ENCODE peak calls at places on chromosomes 7 and 10, in five cellular contexts. One of them, this sample, is unnamed.

GRCh38 chr7:155683098-155683497 is 38.6 kb downstream of the RBM33 start:
- DNase-seq in RWPE2: no peak
- DNase-seq in heart left ventricle: no peak
- DNase-seq in astrocyte of the spinal cord: no peak
- DNase-seq in cardiac muscle cell: no peak
- DNase-seq in this sample: no peak

GRCh38 chr10:42928064-42928463 is 145.5 kb downstream of the BMS1 start:
- DNase-seq in RWPE2: no peak
- DNase-seq in heart left ventricle: no peak
- DNase-seq in astrocyte of the spinal cord: no peak
- DNase-seq in cardiac muscle cell: no peak
- DNase-seq in this sample: no peak

GRCh38 chr7:22864855-22865606 is 42.4 kb upstream of the TOMM7 start:
- DNase-seq in RWPE2: no peak
- DNase-seq in heart left ventricle: no peak
- DNase-seq in astrocyte of the spinal cord: no peak
- DNase-seq in cardiac muscle cell: no peak
- DNase-seq in this sample: peak

GRCh38 chr7:122438001-122438400 is 133.5 kb upstream of the FEZF1 start:
- DNase-seq in RWPE2: no peak
- DNase-seq in heart left ventricle: no peak
- DNase-seq in astrocyte of the spinal cord: no peak
- DNase-seq in cardiac muscle cell: no peak
- DNase-seq in this sample: no peak

GRCh38 chr7:107233981-107234380 is 65.2 kb downstream of the HBP1 start:
- DNase-seq in RWPE2: no peak
- DNase-seq in heart left ventricle: no peak
- DNase-seq in astrocyte of the spinal cord: no peak
- DNase-seq in cardiac muscle cell: no peak
- DNase-seq in this sample: no peak

GRCh38 chr7:36971515-36972139 is 247.3 kb upstream of the AOAH start:
- DNase-seq in RWPE2: no peak
- DNase-seq in heart left ventricle: no peak
- DNase-seq in astrocyte of the spinal cord: no peak
- DNase-seq in cardiac muscle cell: no peak
- DNase-seq in this sample: no peak

GRCh38 chr10:99676435-99676834 is 17.1 kb downstream of the ENTPD7 start:
- DNase-seq in RWPE2: no peak
- DNase-seq in heart left ventricle: no peak
- DNase-seq in astrocyte of the spinal cord: peak
- DNase-seq in cardiac muscle cell: no peak
- DNase-seq in this sample: no peak

GRCh38 chr7:113404245-113404644 is 285.9 kb upstream of the SMIM30 start:
- DNase-seq in RWPE2: no peak
- DNase-seq in heart left ventricle: no peak
- DNase-seq in astrocyte of the spinal cord: no peak
- DNase-seq in cardiac muscle cell: peak
- DNase-seq in this sample: peak

GRCh38 chr10:130257897-130258296 is 121.7 kb downstream of the GLRX3 start:
- DNase-seq in RWPE2: no peak
- DNase-seq in heart left ventricle: no peak
- DNase-seq in astrocyte of the spinal cord: no peak
- DNase-seq in cardiac muscle cell: no peak
- DNase-seq in this sample: no peak

GRCh38 chr10:15072358-15072757 is 16.2 kb downstream of the ACBD7 start:
- DNase-seq in RWPE2: no peak
- DNase-seq in heart left ventricle: no peak
- DNase-seq in astrocyte of the spinal cord: no peak
- DNase-seq in cardiac muscle cell: no peak
- DNase-seq in this sample: no peak

GRCh38 chr10:80194373-80195045 is 10.8 kb downstream of the ANXA11 start:
- DNase-seq in RWPE2: no peak
- DNase-seq in heart left ventricle: no peak
- DNase-seq in astrocyte of the spinal cord: no peak
- DNase-seq in cardiac muscle cell: no peak
- DNase-seq in this sample: no peak

GRCh38 chr7:105992888-105993287 is 29.8 kb downstream of the CDHR3 start:
- DNase-seq in RWPE2: no peak
- DNase-seq in heart left ventricle: no peak
- DNase-seq in astrocyte of the spinal cord: no peak
- DNase-seq in cardiac muscle cell: no peak
- DNase-seq in this sample: no peak

GRCh38 chr7:111006691-111007090 is 84.2 kb upstream of the LRRN3 start:
- DNase-seq in RWPE2: no peak
- DNase-seq in heart left ventricle: no peak
- DNase-seq in astrocyte of the spinal cord: peak
- DNase-seq in cardiac muscle cell: no peak
- DNase-seq in this sample: no peak

GRCh38 chr10:86795353-86795752 is 38.9 kb downstream of the BMPR1A start:
- DNase-seq in RWPE2: no peak
- DNase-seq in heart left ventricle: no peak
- DNase-seq in astrocyte of the spinal cord: peak
- DNase-seq in cardiac muscle cell: peak
- DNase-seq in this sample: no peak

GRCh38 chr7:94418851-94419250 is 24.2 kb downstream of the COL1A2 start:
- DNase-seq in RWPE2: no peak
- DNase-seq in heart left ventricle: no peak
- DNase-seq in astrocyte of the spinal cord: no peak
- DNase-seq in cardiac muscle cell: no peak
- DNase-seq in this sample: no peak

GRCh38 chr7:107538001-107538400 is 25.7 kb downstream of the COG5 start:
- DNase-seq in RWPE2: no peak
- DNase-seq in heart left ventricle: no peak
- DNase-seq in astrocyte of the spinal cord: no peak
- DNase-seq in cardiac muscle cell: no peak
- DNase-seq in this sample: no peak

GRCh38 chr7:100044719-100045118 is 4.9 kb upstream of the ZSCAN21 start:
- DNase-seq in RWPE2: no peak
- DNase-seq in heart left ventricle: no peak
- DNase-seq in astrocyte of the spinal cord: no peak
- DNase-seq in cardiac muscle cell: no peak
- DNase-seq in this sample: no peak

GRCh38 chr7:156109076-156109475 is 296.8 kb upstream of the SHH start:
- DNase-seq in RWPE2: no peak
- DNase-seq in heart left ventricle: no peak
- DNase-seq in astrocyte of the spinal cord: no peak
- DNase-seq in cardiac muscle cell: no peak
- DNase-seq in this sample: no peak

GRCh38 chr7:74372511-74373111 is 81.1 kb upstream of the GTF2IRD1 start:
- DNase-seq in RWPE2: no peak
- DNase-seq in heart left ventricle: peak
- DNase-seq in astrocyte of the spinal cord: peak
- DNase-seq in cardiac muscle cell: no peak
- DNase-seq in this sample: peak

GRCh38 chr7:37354661-37355131 is 94.0 kb downstream of the ELMO1 start:
- DNase-seq in RWPE2: no peak
- DNase-seq in heart left ventricle: peak
- DNase-seq in astrocyte of the spinal cord: peak
- DNase-seq in cardiac muscle cell: peak
- DNase-seq in this sample: no peak

GRCh38 chr10:112446055-112446854 is 459 bp downstream of the ZDHHC6 start:
- DNase-seq in RWPE2: no peak
- DNase-seq in heart left ventricle: peak
- DNase-seq in astrocyte of the spinal cord: no peak
- DNase-seq in cardiac muscle cell: no peak
- DNase-seq in this sample: no peak

GRCh38 chr10:13743963-13744362 is 157.2 kb downstream of the PRPF18 start:
- DNase-seq in RWPE2: no peak
- DNase-seq in heart left ventricle: no peak
- DNase-seq in astrocyte of the spinal cord: no peak
- DNase-seq in cardiac muscle cell: no peak
- DNase-seq in this sample: no peak

GRCh38 chr10:50554381-50554994 is 69.3 kb downstream of the SGMS1 start:
- DNase-seq in RWPE2: no peak
- DNase-seq in heart left ventricle: no peak
- DNase-seq in astrocyte of the spinal cord: no peak
- DNase-seq in cardiac muscle cell: peak
- DNase-seq in this sample: peak

GRCh38 chr7:85038466-85038865 is 148.4 kb downstream of the SEMA3D start:
- DNase-seq in RWPE2: no peak
- DNase-seq in heart left ventricle: no peak
- DNase-seq in astrocyte of the spinal cord: no peak
- DNase-seq in cardiac muscle cell: no peak
- DNase-seq in this sample: no peak

GRCh38 chr10:78660446-78661106 is 408.2 kb upstream of the ZMIZ1 start:
- DNase-seq in RWPE2: no peak
- DNase-seq in heart left ventricle: no peak
- DNase-seq in astrocyte of the spinal cord: no peak
- DNase-seq in cardiac muscle cell: no peak
- DNase-seq in this sample: no peak

DNA sequence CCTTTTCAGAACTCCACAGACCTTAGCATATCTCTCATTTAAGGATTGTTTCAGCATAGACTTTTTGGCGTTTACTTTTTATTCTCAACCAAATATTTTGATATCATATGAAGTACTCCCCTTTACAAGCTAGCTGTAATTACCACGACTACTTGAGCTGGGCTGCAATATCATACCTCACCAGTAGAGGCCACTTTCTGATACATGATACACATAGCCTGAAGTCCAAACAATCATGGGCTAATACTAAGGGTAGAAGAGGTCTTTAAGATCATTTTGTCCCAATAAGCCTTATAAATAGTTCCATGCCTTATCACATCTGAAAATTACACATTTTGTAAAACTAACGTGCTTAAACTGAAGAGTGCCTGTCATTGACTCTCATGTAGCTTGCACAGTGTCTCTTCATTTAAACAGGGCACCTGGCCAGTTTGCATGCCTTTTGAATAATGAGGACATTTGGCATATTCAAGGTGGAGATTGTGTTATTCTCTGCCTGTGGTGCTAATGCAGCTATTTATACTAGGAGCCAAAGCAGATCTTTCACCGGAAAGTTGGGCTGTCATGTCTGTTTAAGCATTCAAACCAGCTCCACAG is 403.7 kb upstream of the ZMIZ1 start:
- DNase-seq in RWPE2: no peak
- DNase-seq in heart left ventricle: no peak
- DNase-seq in astrocyte of the spinal cord: no peak
- DNase-seq in cardiac muscle cell: no peak
- DNase-seq in this sample: no peak
- TF ChIP-seq CTCF in RWPE2: peak
- TF ChIP-seq CTCF in heart left ventricle: peak
- TF ChIP-seq CTCF in astrocyte of the spinal cord: peak
- TF ChIP-seq CTCF in cardiac muscle cell: peak
- TF ChIP-seq CTCF in this sample: peak

DNA sequence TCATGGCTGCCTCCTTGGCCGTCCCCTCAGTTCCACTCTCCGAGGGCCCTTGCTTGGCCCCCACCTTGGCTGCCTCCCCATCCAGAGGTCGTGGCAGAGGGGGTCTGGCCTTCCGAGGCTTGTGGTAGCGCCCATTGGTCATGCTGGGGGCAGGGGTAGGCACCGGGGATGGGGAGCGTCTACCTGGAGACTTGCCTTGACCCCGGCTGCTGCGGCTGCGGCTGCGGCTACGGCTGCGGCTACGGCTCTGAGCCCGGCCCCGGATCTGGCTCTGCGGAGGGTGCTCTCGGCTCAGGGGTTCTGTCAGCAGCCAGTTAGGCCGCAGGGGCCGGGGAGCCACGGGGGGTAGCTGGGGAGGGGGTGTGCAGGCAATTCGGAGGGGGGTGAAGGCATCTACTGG is 10.7 kb downstream of the LZTS2 start:
- DNase-seq in RWPE2: no peak
- DNase-seq in heart left ventricle: no peak
- DNase-seq in astrocyte of the spinal cord: no peak
- DNase-seq in cardiac muscle cell: no peak
- DNase-seq in this sample: no peak
- TF ChIP-seq CTCF in RWPE2: no peak
- TF ChIP-seq CTCF in heart left ventricle: no peak
- TF ChIP-seq CTCF in astrocyte of the spinal cord: no peak
- TF ChIP-seq CTCF in cardiac muscle cell: no peak
- TF ChIP-seq CTCF in this sample: no peak

GRCh38 chr10:73413528-73414229 is at the start of gene ANXA7:
- DNase-seq in RWPE2: peak
- DNase-seq in heart left ventricle: peak
- DNase-seq in astrocyte of the spinal cord: peak
- DNase-seq in cardiac muscle cell: peak
- DNase-seq in this sample: peak

GRCh38 chr10:73416571-73416970 is 2.7 kb upstream of the ANXA7 start:
- DNase-seq in RWPE2: no peak
- DNase-seq in heart left ventricle: no peak
- DNase-seq in astrocyte of the spinal cord: no peak
- DNase-seq in cardiac muscle cell: no peak
- DNase-seq in this sample: no peak

GRCh38 chr10:73410897-73411296 is 3.0 kb downstream of the ANXA7 start:
- DNase-seq in RWPE2: no peak
- DNase-seq in heart left ventricle: no peak
- DNase-seq in astrocyte of the spinal cord: no peak
- DNase-seq in cardiac muscle cell: no peak
- DNase-seq in this sample: no peak

GRCh38 chr10:73413108-73413527 is 740 bp downstream of the ANXA7 start:
- DNase-seq in RWPE2: no peak
- DNase-seq in heart left ventricle: no peak
- DNase-seq in astrocyte of the spinal cord: peak
- DNase-seq in cardiac muscle cell: no peak
- DNase-seq in this sample: peak

GRCh38 chr10:73414230-73414981 is 548 bp upstream of the ANXA7 start:
- DNase-seq in RWPE2: no peak
- DNase-seq in heart left ventricle: no peak
- DNase-seq in astrocyte of the spinal cord: no peak
- DNase-seq in cardiac muscle cell: no peak
- DNase-seq in this sample: no peak
- TF ChIP-seq CTCF in RWPE2: no peak
- TF ChIP-seq CTCF in heart left ventricle: no peak
- TF ChIP-seq CTCF in astrocyte of the spinal cord: no peak
- TF ChIP-seq CTCF in cardiac muscle cell: no peak
- TF ChIP-seq CTCF in this sample: no peak

GRCh38 chr7:69844264-69844868 is 246.1 kb downstream of the AUTS2 start:
- DNase-seq in RWPE2: no peak
- DNase-seq in heart left ventricle: no peak
- DNase-seq in astrocyte of the spinal cord: no peak
- DNase-seq in cardiac muscle cell: no peak
- DNase-seq in this sample: no peak

GRCh38 chr7:69840248-69840647 is 242.0 kb downstream of the AUTS2 start:
- DNase-seq in RWPE2: no peak
- DNase-seq in heart left ventricle: no peak
- DNase-seq in astrocyte of the spinal cord: peak
- DNase-seq in cardiac muscle cell: no peak
- DNase-seq in this sample: no peak

GRCh38 chr7:69843653-69844052 is 245.4 kb downstream of the AUTS2 start:
- DNase-seq in RWPE2: no peak
- DNase-seq in heart left ventricle: no peak
- DNase-seq in astrocyte of the spinal cord: no peak
- DNase-seq in cardiac muscle cell: no peak
- DNase-seq in this sample: no peak

GRCh38 chr7:69837387-69838068 is 239.3 kb downstream of the AUTS2 start:
- DNase-seq in RWPE2: no peak
- DNase-seq in heart left ventricle: no peak
- DNase-seq in astrocyte of the spinal cord: peak
- DNase-seq in cardiac muscle cell: no peak
- DNase-seq in this sample: peak

DNA sequence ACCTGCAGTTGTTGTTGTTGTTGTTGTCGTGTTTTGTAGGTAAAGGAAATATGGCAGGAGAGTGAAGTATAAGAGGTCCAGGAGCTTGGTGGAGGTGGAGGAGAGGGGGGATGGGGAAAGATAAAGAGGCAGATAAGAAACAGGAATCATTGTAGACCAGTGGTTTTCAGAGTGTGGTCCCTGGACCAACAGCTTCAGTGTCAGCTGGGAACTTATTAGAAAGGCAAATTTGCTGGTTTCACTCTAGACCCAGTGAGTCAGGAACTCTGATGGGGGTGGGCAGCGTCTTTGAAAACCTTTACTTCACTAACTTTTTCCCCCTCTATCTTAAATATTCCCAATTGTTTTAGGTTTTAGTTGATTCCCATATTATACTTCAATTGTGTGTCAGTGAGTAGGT is 241.5 kb downstream of the AUTS2 start:
- DNase-seq in RWPE2: no peak
- DNase-seq in heart left ventricle: no peak
- DNase-seq in astrocyte of the spinal cord: no peak
- DNase-seq in cardiac muscle cell: no peak
- DNase-seq in this sample: no peak
- TF ChIP-seq CTCF in RWPE2: no peak
- TF ChIP-seq CTCF in heart left ventricle: no peak
- TF ChIP-seq CTCF in astrocyte of the spinal cord: no peak
- TF ChIP-seq CTCF in cardiac muscle cell: no peak
- TF ChIP-seq CTCF in this sample: no peak

This sample was measured in glutamatergic neuron.